ENCODE peak calls at places on chromosomes 6 and 20, in eight cellular contexts. Y is heart left ventricle, F is ovary, O is nephron progenitor cell, E is IMR-90, X is GM20000, A is glutamatergic neuron, L is AG09309. Z is an unnamed sample.

GRCh38 chr6:52574709-52575489 is 2.0 kb downstream of the TRAM2 start:
- DNase-seq in Y (peak; percentile 37), F (no peak), O (no peak), E (no peak), X (peak; percentile 76), A (no peak), L (no peak), Z (no peak)

GRCh38 chr6:166726193-166726592 is 99.1 kb upstream of the RPS6KA2 start:
- DNase-seq in Y (no peak), F (no peak), O (no peak), E (no peak), X (no peak), A (no peak), L (no peak), Z (no peak)

GRCh38 chr6:43011207-43011606 is 2.5 kb downstream of the MEA1 start:
- DNase-seq in Y (no peak), F (no peak), O (no peak), E (no peak), X (no peak), A (no peak), L (no peak), Z (no peak)

GRCh38 chr6:132322398-132322797 is 78.9 kb downstream of the MOXD1 start:
- DNase-seq in Y (no peak), F (no peak), O (no peak), E (peak; percentile 39), X (no peak), A (no peak), L (no peak), Z (no peak)

GRCh38 chr6:144947398-144947976 is 662.4 kb downstream of the UTRN start:
- DNase-seq in Y (no peak), F (no peak), O (no peak), E (no peak), X (no peak), A (no peak), L (no peak), Z (no peak)

GRCh38 chr6:153130515-153131036 is 506 bp downstream of the RGS17 start:
- DNase-seq in Y (no peak), F (no peak), O (peak; percentile 55), E (no peak), X (peak; percentile 53), A (peak; percentile 67), L (no peak), Z (no peak)

GRCh38 chr6:21885532-21886089 is 292.1 kb downstream of the SOX4 start:
- DNase-seq in Y (peak; percentile 28), F (peak; percentile 60), O (peak; percentile 59), E (peak; percentile 85), X (no peak), A (peak; percentile 92), L (peak; percentile 85), Z (peak; percentile 54)

GRCh38 chr20:11891081-11891826 is 26.4 kb upstream of the BTBD3 start:
- DNase-seq in Y (peak; percentile 77), F (peak; percentile 70), O (peak; percentile 77), E (peak; percentile 34), X (no peak), A (peak; percentile 61), L (no peak), Z (no peak)

GRCh38 chr6:105680131-105680530 is 277.2 kb upstream of the PREP start:
- DNase-seq in Y (no peak), F (no peak), O (no peak), E (no peak), X (no peak), A (no peak), L (no peak), Z (no peak)

GRCh38 chr6:72832271-72832670 is 210.4 kb downstream of the KCNQ5 start:
- DNase-seq in Y (no peak), F (no peak), O (no peak), E (no peak), X (no peak), A (no peak), L (no peak), Z (no peak)

GRCh38 chr20:18279231-18279630 is 9.1 kb upstream of the ZNF133 start:
- DNase-seq in Y (no peak), F (no peak), O (no peak), E (no peak), X (no peak), A (no peak), L (peak; percentile 11), Z (no peak)

GRCh38 chr6:44219053-44219814 is 2.5 kb downstream of the MYMX start:
- DNase-seq in Y (peak; percentile 92), F (peak; percentile 87), O (peak; percentile 86), E (peak; percentile 55), X (peak; percentile 91), A (peak; percentile 84), L (no peak), Z (no peak)

GRCh38 chr20:32893878-32894483 is 35.3 kb downstream of the EFCAB8 start:
- DNase-seq in Y (no peak), F (no peak), O (peak; percentile 42), E (peak; percentile 16), X (peak; percentile 30), A (peak; percentile 39), L (no peak), Z (no peak)

GRCh38 chr20:634526-634925 is 18.5 kb downstream of the SRXN1 start:
- DNase-seq in Y (no peak), F (no peak), O (no peak), E (no peak), X (no peak), A (peak; percentile 80), L (no peak), Z (no peak)

GRCh38 chr20:19074828-19075516 is 137.5 kb upstream of the SLC24A3 start:
- DNase-seq in Y (no peak), F (no peak), O (no peak), E (no peak), X (peak; percentile 42), A (no peak), L (no peak), Z (no peak)

GRCh38 chr6:2848851-2849250 is 7.2 kb upstream of the SERPINB1 start:
- DNase-seq in Y (no peak), F (no peak), O (no peak), E (no peak), X (no peak), A (no peak), L (no peak), Z (no peak)

GRCh38 chr6:82861121-82861520 is 204.5 kb downstream of the UBE3D start:
- DNase-seq in Y (no peak), F (no peak), O (no peak), E (no peak), X (no peak), A (no peak), L (no peak), Z (no peak)

GRCh38 chr6:159758031-159759001 is 3.5 kb upstream of the ACAT2 start:
- DNase-seq in Y (no peak), F (no peak), O (no peak), E (peak; percentile 81), X (no peak), A (no peak), L (no peak), Z (no peak)
- TF ChIP-seq CTCF in Y (no peak), F (no peak), O (no peak), E (peak; percentile 27), X (no peak), A (no peak), L (peak; percentile 33), Z (peak; percentile 32)

GRCh38 chr20:21237956-21238355 is 65.2 kb upstream of the XRN2 start:
- DNase-seq in Y (no peak), F (no peak), O (no peak), E (peak; percentile 27), X (no peak), A (no peak), L (no peak), Z (no peak)
- TF ChIP-seq CTCF in Y (no peak), F (no peak), O (no peak), E (no peak), X (no peak), A (no peak), L (no peak), Z (no peak)

GRCh38 chr6:53928641-53929339 is 134.0 kb downstream of the LRRC1 start:
- DNase-seq in Y (no peak), F (no peak), O (no peak), E (peak; percentile 25), X (no peak), A (no peak), L (no peak), Z (no peak)

GRCh38 chr6:53929340-53930120 is 134.7 kb downstream of the LRRC1 start:
- DNase-seq in Y (no peak), F (no peak), O (no peak), E (no peak), X (no peak), A (no peak), L (no peak), Z (no peak)

GRCh38 chr6:53932502-53932901 is 137.7 kb downstream of the LRRC1 start:
- DNase-seq in Y (no peak), F (no peak), O (no peak), E (no peak), X (no peak), A (no peak), L (no peak), Z (no peak)

GRCh38 chr6:53931086-53931485 is 136.3 kb downstream of the LRRC1 start:
- DNase-seq in Y (no peak), F (no peak), O (no peak), E (no peak), X (no peak), A (no peak), L (no peak), Z (peak; percentile 61)

GRCh38 chr6:53930330-53930729 is 135.5 kb downstream of the LRRC1 start:
- DNase-seq in Y (no peak), F (no peak), O (no peak), E (no peak), X (no peak), A (no peak), L (no peak), Z (no peak)
- TF ChIP-seq CTCF in Y (no peak), F (no peak), O (no peak), E (no peak), X (no peak), A (no peak), L (no peak), Z (no peak)

GRCh38 chr20:41191562-41192500 is 54.5 kb downstream of the PLCG1 start:
- DNase-seq in Y (no peak), F (no peak), O (no peak), E (no peak), X (no peak), A (no peak), L (no peak), Z (no peak)

GRCh38 chr20:41196653-41197225 is 59.4 kb downstream of the PLCG1 start:
- DNase-seq in Y (no peak), F (no peak), O (no peak), E (no peak), X (no peak), A (no peak), L (no peak), Z (no peak)

GRCh38 chr20:41198443-41198842 is 61.1 kb downstream of the PLCG1 start:
- DNase-seq in Y (no peak), F (no peak), O (no peak), E (no peak), X (no peak), A (no peak), L (no peak), Z (no peak)

GRCh38 chr20:41187668-41188067 is 50.3 kb downstream of the PLCG1 start:
- DNase-seq in Y (no peak), F (no peak), O (no peak), E (no peak), X (no peak), A (no peak), L (no peak), Z (no peak)

DNA sequence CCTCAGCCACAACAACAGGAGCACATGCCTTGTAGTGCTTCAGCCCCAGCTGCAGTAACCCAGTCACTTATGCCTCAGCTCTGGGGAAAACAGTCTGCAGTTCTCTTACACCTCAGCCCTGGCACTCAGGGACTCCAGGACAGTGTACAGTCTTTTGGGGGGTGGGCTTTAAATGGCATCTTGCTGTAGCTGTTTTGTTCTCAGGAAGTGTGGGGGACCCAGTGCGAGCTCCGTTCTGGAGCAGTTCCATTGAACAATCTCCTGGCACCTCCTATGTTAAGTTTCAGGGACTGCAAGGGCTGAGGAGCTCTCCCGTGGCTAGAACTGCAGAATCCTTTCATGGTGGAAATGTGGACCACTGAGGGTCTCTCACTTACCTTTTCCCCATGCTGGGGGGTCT is 55.2 kb downstream of the PLCG1 start:
- DNase-seq in Y (no peak), F (no peak), O (no peak), E (no peak), X (no peak), A (no peak), L (no peak), Z (no peak)
- TF ChIP-seq CTCF in Y (no peak), F (no peak), O (no peak), E (no peak), X (no peak), A (no peak), L (no peak), Z (no peak)

Z was measured in HFF-Myc.